ENCODE peak calls at places on chromosomes 2 and 18, in ten cellular contexts. Z is left lung, S is cardiac muscle cell, U is tibial artery, P is K562, O is GM23338, E is astrocyte, W is SK-N-SH, N is aorta, F is HepG2. A is an unnamed sample.
A peak's percentile ranks its signal among the peaks of the same experiment; 100 is the strongest.

GRCh38 chr2:218074031-218074430 is 5.0 kb downstream of the RUFY4 start:
- DNase-seq in N (no peak), W (no peak), F (peak; percentile 40), S (peak; percentile 52), E (no peak), O (peak; percentile 78), P (peak; percentile 61), Z (no peak), U (no peak), A (peak; percentile 25)

GRCh38 chr2:132676999-132677398 is 7.0 kb upstream of the LYPD1 start:
- DNase-seq in O (no peak), W (no peak), F (no peak), S (no peak), U (no peak), N (no peak), Z (no peak), E (no peak), P (no peak), A (no peak)

GRCh38 chr2:88600038-88600465 is 27.2 kb downstream of the EIF2AK3 start:
- DNase-seq in N (no peak), O (peak; percentile 83), S (peak; percentile 37), F (peak; percentile 90), Z (no peak), E (peak; percentile 99), P (peak; percentile 75), U (no peak), W (peak; percentile 35), A (peak; percentile 84)

GRCh38 chr2:219969508-219969907 is 342.1 kb downstream of the SLC4A3 start:
- DNase-seq in N (no peak), U (no peak), O (no peak), W (no peak), F (no peak), S (no peak), P (no peak), Z (no peak), E (peak; percentile 91), A (no peak)

GRCh38 chr2:33457588-33458247 is 18.7 kb upstream of the RASGRP3 start:
- DNase-seq in F (no peak), U (peak; percentile 84), E (peak; percentile 28), Z (peak; percentile 64), S (peak; percentile 79), P (no peak), W (no peak), N (no peak), O (no peak), A (no peak)

GRCh38 chr2:121480826-121481225 is 49.9 kb upstream of the RNU4ATAC start:
- DNase-seq in O (no peak), Z (no peak), U (no peak), W (peak; percentile 76), P (no peak), S (peak; percentile 14), F (no peak), E (peak; percentile 98), N (no peak), A (peak; percentile 76)

GRCh38 chr18:24600076-24600654 is 139.7 kb downstream of the HRH4 start:
- DNase-seq in N (no peak), Z (no peak), U (no peak), O (peak; percentile 84), W (peak; percentile 56), P (peak; percentile 28), S (peak; percentile 80), E (peak; percentile 36), F (peak; percentile 40), A (peak; percentile 26)

GRCh38 chr2:172704072-172704936 is 31.3 kb upstream of the RAPGEF4 start:
- DNase-seq in S (peak; percentile 55), N (no peak), Z (no peak), W (peak; percentile 44), P (peak; percentile 33), E (no peak), U (no peak), F (peak; percentile 55), O (peak; percentile 79), A (peak; percentile 17)

GRCh38 chr2:151727593-151728552 is 6.4 kb downstream of the NEB start:
- DNase-seq in U (no peak), F (no peak), N (no peak), O (no peak), P (no peak), E (no peak), Z (no peak), W (no peak), S (peak; percentile 7), A (no peak)

GRCh38 chr2:151729837-151730236 is 4.4 kb downstream of the NEB start:
- DNase-seq in P (no peak), F (no peak), W (no peak), O (no peak), E (no peak), Z (no peak), U (no peak), S (no peak), N (no peak), A (no peak)

GRCh38 chr2:151730242-151730975 is 3.9 kb downstream of the NEB start:
- DNase-seq in F (no peak), E (peak; percentile 64), O (peak; percentile 63), Z (no peak), P (no peak), W (no peak), S (no peak), N (no peak), U (no peak), A (no peak)

GRCh38 chr2:151728736-151729415 is 5.4 kb downstream of the NEB start:
- DNase-seq in W (no peak), Z (no peak), S (no peak), U (no peak), E (no peak), N (no peak), O (peak; percentile 44), P (no peak), F (no peak), A (no peak)

GRCh38 chr2:151729416-151729811 is 4.9 kb downstream of the NEB start:
- DNase-seq in W (no peak), Z (no peak), E (no peak), O (no peak), S (no peak), P (no peak), N (no peak), U (no peak), F (no peak), A (no peak)
- H3K4me1 ChIP-seq in W (no peaks in the 10 kb centered on the region), Z (no peaks in the 10 kb centered on the region), E (no peaks in the 10 kb centered on the region), O (peaks cover 61% of the 10 kb centered on the region), S (peaks cover 2% of the 10 kb centered on the region), P (no peaks in the 10 kb centered on the region), N (peaks cover 4% of the 10 kb centered on the region), U (no peaks in the 10 kb centered on the region), F (peaks cover 14% of the 10 kb centered on the region), A (peaks cover 4% of the 10 kb centered on the region)

GRCh38 chr2:29397039-29397438 is 281.8 kb downstream of the CLIP4 start:
- DNase-seq in O (no peak), P (no peak), E (peak; percentile 57), S (no peak), W (no peak), N (no peak), U (no peak), Z (no peak), F (no peak), A (no peak)

GRCh38 chr2:29393676-29394075 is 278.5 kb downstream of the CLIP4 start:
- DNase-seq in P (no peak), U (no peak), N (no peak), S (no peak), O (no peak), F (no peak), W (no peak), Z (no peak), E (no peak), A (no peak)

GRCh38 chr2:29398384-29399237 is 283.4 kb downstream of the CLIP4 start:
- DNase-seq in N (no peak), O (no peak), P (no peak), W (peak; percentile 71), S (peak; percentile 15), Z (no peak), F (no peak), U (no peak), E (peak; percentile 59), A (peak; percentile 97)

GRCh38 chr2:29394311-29394710 is 279.1 kb downstream of the CLIP4 start:
- DNase-seq in W (no peak), N (no peak), E (no peak), F (no peak), P (no peak), Z (no peak), U (no peak), O (no peak), S (no peak), A (peak; percentile 43)

DNA sequence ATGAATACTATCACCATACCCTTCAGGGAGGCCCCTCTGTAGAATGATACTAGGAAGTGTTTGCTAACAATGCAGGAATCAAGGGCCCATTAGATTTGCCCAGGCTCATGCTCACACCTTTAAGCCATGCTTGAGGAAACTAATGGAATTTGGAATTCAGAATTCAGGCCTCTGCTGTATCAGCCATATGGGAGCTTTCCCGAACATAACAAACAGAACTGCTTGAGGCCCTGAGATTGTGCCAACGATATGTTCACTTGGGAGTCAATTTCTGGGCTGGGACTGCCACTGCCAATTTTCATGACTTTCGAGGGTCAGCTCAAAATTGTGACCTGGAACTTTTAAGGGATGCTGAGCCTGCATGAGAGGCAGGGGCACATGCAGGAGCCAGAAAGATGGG is 282.5 kb downstream of the CLIP4 start:
- DNase-seq in E (no peak), U (no peak), P (no peak), Z (no peak), O (no peak), F (no peak), W (peak; percentile 55), N (no peak), S (no peak), A (no peak)
- H3K27ac ChIP-seq in E (peak overlapping the region; percentile 3), U (no peak overlapping the region), P (no peak overlapping the region), Z (no peak overlapping the region), O (no peak overlapping the region), F (no peak overlapping the region), W (no peak overlapping the region), N (no peak overlapping the region), S (no peak overlapping the region), A (peak overlapping the region; percentile 76)

DNA sequence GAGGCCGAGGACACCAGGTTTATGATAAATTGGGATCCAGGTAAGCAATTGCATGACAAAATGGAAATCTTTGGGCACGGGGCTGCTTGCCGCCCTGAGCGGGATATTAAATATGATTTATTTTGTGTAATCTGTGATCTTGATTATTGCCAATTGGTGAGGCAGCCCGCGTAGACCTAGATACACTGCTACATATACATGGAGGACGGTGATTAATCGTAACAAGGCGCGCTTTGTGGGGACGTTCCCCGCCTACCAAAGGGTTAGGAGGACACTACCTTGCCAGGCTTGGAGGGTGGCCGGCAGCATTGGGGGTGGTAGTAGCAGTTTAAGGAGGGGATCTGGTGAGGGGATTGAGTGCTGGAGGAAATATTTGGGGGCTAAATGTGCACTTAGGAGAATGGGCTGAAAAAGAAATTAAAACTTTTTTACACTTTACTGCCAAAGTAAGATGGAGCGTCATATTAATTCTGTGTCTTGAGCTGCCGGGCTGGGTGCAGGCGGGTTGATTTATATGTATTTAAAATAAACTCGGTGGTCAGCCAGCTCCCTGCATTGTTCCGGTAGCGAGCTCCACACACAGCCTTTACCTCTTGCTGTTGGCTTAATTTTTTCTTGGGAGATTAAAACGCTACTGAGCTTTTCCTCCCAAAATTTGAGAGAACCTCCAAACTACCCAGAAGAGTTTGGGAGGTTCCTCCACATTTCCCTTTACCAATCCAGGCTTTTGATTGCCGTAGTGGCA is 4.1 kb downstream of the HOXD3 start:
- DNase-seq in Z (no peak), O (peak; percentile 29), U (no peak), F (no peak), P (no peak), E (peak; percentile 62), S (no peak), N (no peak), W (no peak), A (no peak)
- H3K4me3 ChIP-seq in Z (no peak overlapping the region), O (peak overlapping the region; percentile 41), U (peak overlapping the region; percentile 28), F (peak overlapping the region; percentile 61), P (no peak overlapping the region), E (peak overlapping the region; percentile 32), S (no peak overlapping the region), N (no peak overlapping the region), W (no peak overlapping the region), A (no peak overlapping the region)

GRCh38 chr2:234493117-234493516 is 3.8 kb downstream of the ARL4C start:
- DNase-seq in Z (no peak), E (no peak), U (no peak), O (no peak), P (no peak), S (no peak), W (no peak), N (no peak), F (no peak), A (no peak)
- H3K4me1 ChIP-seq in Z (peaks cover 9% of the 10 kb centered on the region), E (peaks cover 20% of the 10 kb centered on the region), U (peaks cover 13% of the 10 kb centered on the region), O (peaks cover 20% of the 10 kb centered on the region), P (peaks cover 19% of the 10 kb centered on the region), S (peaks cover 17% of the 10 kb centered on the region), W (no peaks in the 10 kb centered on the region), N (no peaks in the 10 kb centered on the region), F (peaks cover 7% of the 10 kb centered on the region), A (no peaks in the 10 kb centered on the region)

A was measured in SJCRH30.